ENCODE peak calls at places on chromosomes 12 and 14, in nine cellular contexts. One of them, this sample, is unnamed.

GRCh38 chr14:102659797-102660196 is 67.3 kb downstream of the RCOR1 start:
- DNase-seq in heart left ventricle: no peak
- DNase-seq in suprapubic skin: no peak
- DNase-seq in adrenal gland: peak
- DNase-seq in sigmoid colon: no peak
- DNase-seq in tibial nerve: no peak
- DNase-seq in vagina: no peak
- DNase-seq in uterus: no peak
- DNase-seq in K562: no peak
- DNase-seq in this sample: no peak

GRCh38 chr12:13347241-13348043 is 150.9 kb downstream of the EMP1 start:
- DNase-seq in heart left ventricle: no peak
- DNase-seq in suprapubic skin: no peak
- DNase-seq in adrenal gland: no peak
- DNase-seq in sigmoid colon: no peak
- DNase-seq in tibial nerve: no peak
- DNase-seq in vagina: no peak
- DNase-seq in uterus: no peak
- DNase-seq in K562: no peak
- DNase-seq in this sample: no peak

GRCh38 chr12:82730832-82731497 is 44.3 kb downstream of the TMTC2 start:
- DNase-seq in heart left ventricle: peak
- DNase-seq in suprapubic skin: no peak
- DNase-seq in adrenal gland: no peak
- DNase-seq in sigmoid colon: no peak
- DNase-seq in tibial nerve: no peak
- DNase-seq in vagina: no peak
- DNase-seq in uterus: no peak
- DNase-seq in K562: no peak
- DNase-seq in this sample: no peak

GRCh38 chr12:1213205-1213604 is 222.2 kb downstream of the ERC1 start:
- DNase-seq in heart left ventricle: no peak
- DNase-seq in suprapubic skin: no peak
- DNase-seq in adrenal gland: no peak
- DNase-seq in sigmoid colon: no peak
- DNase-seq in tibial nerve: no peak
- DNase-seq in vagina: no peak
- DNase-seq in uterus: no peak
- DNase-seq in K562: no peak
- DNase-seq in this sample: no peak

GRCh38 chr12:79016181-79016580 is 151.6 kb downstream of the SYT1 start:
- DNase-seq in heart left ventricle: no peak
- DNase-seq in suprapubic skin: no peak
- DNase-seq in adrenal gland: no peak
- DNase-seq in sigmoid colon: no peak
- DNase-seq in tibial nerve: no peak
- DNase-seq in vagina: no peak
- DNase-seq in uterus: no peak
- DNase-seq in K562: no peak
- DNase-seq in this sample: no peak

GRCh38 chr14:62501021-62501750 is 544.1 kb downstream of the KCNH5 start:
- DNase-seq in heart left ventricle: no peak
- DNase-seq in suprapubic skin: no peak
- DNase-seq in adrenal gland: no peak
- DNase-seq in sigmoid colon: no peak
- DNase-seq in tibial nerve: no peak
- DNase-seq in vagina: no peak
- DNase-seq in uterus: no peak
- DNase-seq in K562: no peak
- DNase-seq in this sample: no peak

GRCh38 chr12:32273063-32273521 is 126.3 kb upstream of the FGD4 start:
- DNase-seq in heart left ventricle: no peak
- DNase-seq in suprapubic skin: no peak
- DNase-seq in adrenal gland: no peak
- DNase-seq in sigmoid colon: no peak
- DNase-seq in tibial nerve: no peak
- DNase-seq in vagina: no peak
- DNase-seq in uterus: no peak
- DNase-seq in K562: peak
- DNase-seq in this sample: no peak

GRCh38 chr12:109530301-109530685 is 43.0 kb downstream of the MMAB start:
- DNase-seq in heart left ventricle: no peak
- DNase-seq in suprapubic skin: no peak
- DNase-seq in adrenal gland: no peak
- DNase-seq in sigmoid colon: no peak
- DNase-seq in tibial nerve: no peak
- DNase-seq in vagina: no peak
- DNase-seq in uterus: no peak
- DNase-seq in K562: no peak
- DNase-seq in this sample: no peak

GRCh38 chr12:94180558-94181296 is 32.4 kb downstream of the PLXNC1 start:
- DNase-seq in heart left ventricle: no peak
- DNase-seq in suprapubic skin: no peak
- DNase-seq in adrenal gland: peak
- DNase-seq in sigmoid colon: no peak
- DNase-seq in tibial nerve: no peak
- DNase-seq in vagina: no peak
- DNase-seq in uterus: no peak
- DNase-seq in K562: no peak
- DNase-seq in this sample: no peak

GRCh38 chr12:15858348-15858747 is 23.8 kb upstream of the STRAP start:
- DNase-seq in heart left ventricle: no peak
- DNase-seq in suprapubic skin: no peak
- DNase-seq in adrenal gland: no peak
- DNase-seq in sigmoid colon: no peak
- DNase-seq in tibial nerve: no peak
- DNase-seq in vagina: no peak
- DNase-seq in uterus: no peak
- DNase-seq in K562: no peak
- DNase-seq in this sample: no peak

GRCh38 chr14:90546767-90547166 is 149.9 kb downstream of the CALM1 start:
- DNase-seq in heart left ventricle: no peak
- DNase-seq in suprapubic skin: no peak
- DNase-seq in adrenal gland: no peak
- DNase-seq in sigmoid colon: no peak
- DNase-seq in tibial nerve: no peak
- DNase-seq in vagina: no peak
- DNase-seq in uterus: no peak
- DNase-seq in K562: no peak
- DNase-seq in this sample: no peak

GRCh38 chr12:2290091-2290490 is 237.3 kb downstream of the CACNA1C start:
- DNase-seq in heart left ventricle: no peak
- DNase-seq in suprapubic skin: no peak
- DNase-seq in adrenal gland: no peak
- DNase-seq in sigmoid colon: peak
- DNase-seq in tibial nerve: no peak
- DNase-seq in vagina: no peak
- DNase-seq in uterus: no peak
- DNase-seq in K562: no peak
- DNase-seq in this sample: no peak

GRCh38 chr14:55043528-55043927 is 7.9 kb upstream of the MAPK1IP1L start:
- DNase-seq in heart left ventricle: no peak
- DNase-seq in suprapubic skin: no peak
- DNase-seq in adrenal gland: no peak
- DNase-seq in sigmoid colon: no peak
- DNase-seq in tibial nerve: no peak
- DNase-seq in vagina: no peak
- DNase-seq in uterus: no peak
- DNase-seq in K562: no peak
- DNase-seq in this sample: no peak

DNA sequence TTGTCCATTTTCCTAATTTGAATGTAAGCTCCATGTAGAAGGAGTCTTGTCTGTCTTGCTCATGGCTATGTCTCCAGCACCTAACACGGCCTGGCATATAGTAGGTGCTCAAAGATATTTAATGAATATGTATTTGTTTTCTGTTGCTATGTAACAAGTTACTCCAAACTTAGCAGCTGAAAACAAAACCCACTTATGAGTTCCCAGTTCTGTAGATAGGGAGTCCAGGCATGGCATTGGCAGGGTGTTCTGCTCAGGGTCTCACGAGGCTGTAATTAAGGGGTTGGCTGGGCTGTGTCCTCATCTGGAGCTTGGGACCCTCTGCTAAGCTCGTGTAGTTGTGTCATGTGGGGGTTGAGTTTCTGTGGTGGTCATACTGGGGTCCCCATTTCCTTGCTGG is 106.0 kb downstream of the AACS start:
- DNase-seq in heart left ventricle: no peak
- DNase-seq in suprapubic skin: no peak
- DNase-seq in adrenal gland: no peak
- DNase-seq in sigmoid colon: no peak
- DNase-seq in tibial nerve: no peak
- DNase-seq in vagina: no peak
- DNase-seq in uterus: no peak
- DNase-seq in K562: no peak
- DNase-seq in this sample: no peak
- TF ChIP-seq CTCF in heart left ventricle: no peak
- TF ChIP-seq CTCF in suprapubic skin: no peak
- TF ChIP-seq CTCF in adrenal gland: no peak
- TF ChIP-seq CTCF in sigmoid colon: no peak
- TF ChIP-seq CTCF in tibial nerve: no peak
- TF ChIP-seq CTCF in vagina: no peak
- TF ChIP-seq CTCF in uterus: no peak
- TF ChIP-seq CTCF in K562: no peak
- TF ChIP-seq CTCF in this sample: no peak

GRCh38 chr14:35696575-35696974 is 112.5 kb downstream of the RALGAPA1 start:
- DNase-seq in heart left ventricle: no peak
- DNase-seq in suprapubic skin: no peak
- DNase-seq in adrenal gland: no peak
- DNase-seq in sigmoid colon: no peak
- DNase-seq in tibial nerve: no peak
- DNase-seq in vagina: no peak
- DNase-seq in uterus: no peak
- DNase-seq in K562: no peak
- DNase-seq in this sample: no peak
- H3K4me3 ChIP-seq in heart left ventricle: no peak
- H3K4me3 ChIP-seq in suprapubic skin: no peak
- H3K4me3 ChIP-seq in adrenal gland: no peak
- H3K4me3 ChIP-seq in sigmoid colon: no peak
- H3K4me3 ChIP-seq in tibial nerve: no peak
- H3K4me3 ChIP-seq in vagina: no peak
- H3K4me3 ChIP-seq in uterus: no peak
- H3K4me3 ChIP-seq in K562: no peak
- H3K4me3 ChIP-seq in this sample: no peak

GRCh38 chr12:57452937-57453509 is 2.1 kb upstream of the INHBE start:
- DNase-seq in heart left ventricle: peak
- DNase-seq in suprapubic skin: no peak
- DNase-seq in adrenal gland: peak
- DNase-seq in sigmoid colon: peak
- DNase-seq in tibial nerve: peak
- DNase-seq in vagina: no peak
- DNase-seq in uterus: peak
- DNase-seq in K562: peak
- DNase-seq in this sample: peak

GRCh38 chr12:57452181-57452936 is 2.7 kb upstream of the INHBE start:
- DNase-seq in heart left ventricle: peak
- DNase-seq in suprapubic skin: no peak
- DNase-seq in adrenal gland: no peak
- DNase-seq in sigmoid colon: no peak
- DNase-seq in tibial nerve: no peak
- DNase-seq in vagina: no peak
- DNase-seq in uterus: no peak
- DNase-seq in K562: peak
- DNase-seq in this sample: no peak

GRCh38 chr12:57450057-57450456 is 5.0 kb upstream of the INHBE start:
- DNase-seq in heart left ventricle: no peak
- DNase-seq in suprapubic skin: no peak
- DNase-seq in adrenal gland: no peak
- DNase-seq in sigmoid colon: no peak
- DNase-seq in tibial nerve: no peak
- DNase-seq in vagina: no peak
- DNase-seq in uterus: no peak
- DNase-seq in K562: no peak
- DNase-seq in this sample: no peak

GRCh38 chr12:57449375-57449774 is 5.7 kb upstream of the INHBE start:
- DNase-seq in heart left ventricle: no peak
- DNase-seq in suprapubic skin: no peak
- DNase-seq in adrenal gland: no peak
- DNase-seq in sigmoid colon: no peak
- DNase-seq in tibial nerve: no peak
- DNase-seq in vagina: no peak
- DNase-seq in uterus: no peak
- DNase-seq in K562: no peak
- DNase-seq in this sample: no peak

DNA sequence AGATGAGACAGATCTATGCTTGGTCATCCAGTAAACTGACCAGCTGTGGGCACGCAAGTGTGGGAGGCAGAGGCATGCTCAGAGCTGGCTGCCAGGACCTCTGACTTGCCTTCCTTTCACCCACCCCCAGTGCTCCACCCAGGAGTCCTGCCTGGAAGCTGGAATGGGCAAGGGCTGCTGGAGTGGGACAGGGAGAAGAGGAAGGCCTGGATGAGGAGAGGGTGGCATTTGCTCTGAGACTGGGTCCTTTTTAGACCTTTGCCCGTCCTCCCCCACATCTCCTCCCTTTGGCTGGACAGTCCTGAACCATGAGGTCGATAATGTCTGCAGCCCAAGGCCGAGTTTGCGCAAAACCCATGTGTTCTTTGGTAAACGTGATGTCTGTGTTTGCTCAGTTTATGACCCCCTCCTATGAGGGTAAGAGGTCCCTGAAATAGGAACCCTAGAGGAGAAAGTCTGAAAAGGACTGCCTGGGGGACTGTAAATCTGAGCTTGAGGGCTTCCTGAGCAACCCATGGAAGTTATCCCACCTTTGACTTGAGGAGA is 3.8 kb upstream of the INHBE start:
- DNase-seq in heart left ventricle: no peak
- DNase-seq in suprapubic skin: no peak
- DNase-seq in adrenal gland: no peak
- DNase-seq in sigmoid colon: no peak
- DNase-seq in tibial nerve: no peak
- DNase-seq in vagina: no peak
- DNase-seq in uterus: no peak
- DNase-seq in K562: no peak
- DNase-seq in this sample: no peak
- TF ChIP-seq POLR2A in heart left ventricle: no peak
- TF ChIP-seq POLR2A in suprapubic skin: no peak
- TF ChIP-seq POLR2A in adrenal gland: no peak
- TF ChIP-seq POLR2A in sigmoid colon: no peak
- TF ChIP-seq POLR2A in tibial nerve: no peak
- TF ChIP-seq POLR2A in vagina: no peak
- TF ChIP-seq POLR2A in uterus: no peak
- TF ChIP-seq POLR2A in K562: no peak
- TF ChIP-seq POLR2A in this sample: no peak

GRCh38 chr12:7130791-7131501 is 775 bp downstream of the CLSTN3 start:
- DNase-seq in heart left ventricle: peak
- DNase-seq in suprapubic skin: no peak
- DNase-seq in adrenal gland: peak
- DNase-seq in sigmoid colon: no peak
- DNase-seq in tibial nerve: no peak
- DNase-seq in vagina: no peak
- DNase-seq in uterus: peak
- DNase-seq in K562: peak
- DNase-seq in this sample: peak
- TF ChIP-seq CTCF in heart left ventricle: no peak
- TF ChIP-seq CTCF in suprapubic skin: no peak
- TF ChIP-seq CTCF in adrenal gland: no peak
- TF ChIP-seq CTCF in sigmoid colon: no peak
- TF ChIP-seq CTCF in tibial nerve: no peak
- TF ChIP-seq CTCF in vagina: no peak
- TF ChIP-seq CTCF in uterus: no peak
- TF ChIP-seq CTCF in K562: no peak
- TF ChIP-seq CTCF in this sample: no peak

This sample was measured in Peyer's patch.